ENCODE peak calls at places on chromosomes 5 and 9, in eight cellular contexts. W, B, G, O, I, X, H and F are unnamed samples.

GRCh38 chr9:38393128-38393809 is 767 bp downstream of the ALDH1B1 start:
- DNase-seq in H (no peak), O (no peak), W (no peak), X (no peak), I (peak), G (no peak), B (no peak), F (peak)

GRCh38 chr5:169164481-169164925 is 136.4 kb downstream of the SLIT3 start:
- DNase-seq in O (no peak), G (no peak), B (peak), X (peak), W (no peak), H (peak), I (no peak), F (no peak)

GRCh38 chr9:110015759-110016158 is 192.2 kb downstream of the C9orf152 start:
- DNase-seq in G (peak), O (peak), I (no peak), W (no peak), B (peak), X (peak), H (peak), F (no peak)

GRCh38 chr9:134830126-134830525 is 50.5 kb upstream of the FCN2 start:
- DNase-seq in X (no peak), G (no peak), B (no peak), H (no peak), O (no peak), W (no peak), I (no peak), F (no peak)

GRCh38 chr5:60805470-60805869 is 38.6 kb downstream of the ELOVL7 start:
- DNase-seq in X (no peak), B (peak), H (no peak), I (no peak), G (no peak), W (no peak), O (no peak), F (no peak)

GRCh38 chr5:128407956-128408355 is 130.1 kb downstream of the FBN2 start:
- DNase-seq in G (no peak), O (no peak), I (no peak), X (no peak), W (no peak), B (no peak), H (no peak), F (no peak)

GRCh38 chr5:155260798-155261197 is 247.2 kb downstream of the KIF4B start:
- DNase-seq in W (no peak), I (peak), X (no peak), G (no peak), O (peak), H (no peak), B (no peak), F (peak)

GRCh38 chr9:34550016-34550680 is 27.4 kb upstream of the ENHO start:
- DNase-seq in X (peak), B (no peak), G (no peak), W (no peak), H (no peak), O (no peak), I (no peak), F (no peak)

GRCh38 chr9:14271078-14271673 is 42.8 kb downstream of the NFIB start:
- DNase-seq in I (no peak), W (peak), H (peak), B (peak), G (peak), O (no peak), X (no peak), F (no peak)

GRCh38 chr5:38330207-38330606 is 71.8 kb downstream of the EGFLAM start:
- DNase-seq in B (no peak), H (peak), X (no peak), I (no peak), W (no peak), G (no peak), O (no peak), F (no peak)

GRCh38 chr5:174751154-174751990 is 27.0 kb downstream of the MSX2 start:
- DNase-seq in O (no peak), X (no peak), W (no peak), B (peak), I (no peak), G (no peak), H (peak), F (no peak)

GRCh38 chr5:37696190-37697021 is 143.4 kb downstream of the GDNF start:
- DNase-seq in I (no peak), X (peak), O (peak), B (peak), W (no peak), G (peak), H (peak), F (no peak)

GRCh38 chr9:114339130-114339908 is 9.7 kb downstream of the ORM2 start:
- DNase-seq in G (peak), I (peak), O (no peak), X (peak), W (peak), B (peak), H (no peak), F (peak)

GRCh38 chr9:94717656-94718225 is 8.8 kb upstream of the AOPEP start:
- DNase-seq in G (peak), X (no peak), I (no peak), B (peak), W (no peak), O (no peak), H (peak), F (no peak)

GRCh38 chr9:77807295-77807694 is 159.2 kb upstream of the GNA14 start:
- DNase-seq in H (peak), B (peak), X (no peak), I (no peak), O (no peak), W (no peak), G (peak), F (no peak)

GRCh38 chr5:143062379-143062778 is 292.2 kb downstream of the ARHGAP26 start:
- DNase-seq in X (no peak), I (no peak), G (no peak), B (no peak), O (no peak), W (no peak), H (no peak), F (no peak)

GRCh38 chr5:171269717-171270116 is 39.3 kb upstream of the TLX3 start:
- DNase-seq in H (peak), I (no peak), O (peak), G (peak), B (no peak), X (no peak), W (no peak), F (no peak)

GRCh38 chr5:58497956-58498942 is 7.0 kb downstream of the GAPT start:
- DNase-seq in X (peak), G (peak), W (peak), O (peak), B (peak), I (no peak), H (peak), F (no peak)

GRCh38 chr9:2570615-2571479 is 50.7 kb upstream of the VLDLR start:
- DNase-seq in G (peak), H (peak), W (peak), O (peak), X (no peak), B (peak), I (peak), F (peak)

GRCh38 chr5:56003179-56003578 is 8.4 kb upstream of the IL6ST start:
- DNase-seq in B (peak), W (no peak), O (peak), X (peak), G (peak), H (peak), I (no peak), F (no peak)

GRCh38 chr9:87156247-87156646 is 208.9 kb upstream of the GAS1 start:
- DNase-seq in I (no peak), B (no peak), W (no peak), X (no peak), H (no peak), O (no peak), G (no peak), F (no peak)

GRCh38 chr5:134248271-134248670 is 22.4 kb upstream of the PPP2CA start:
- DNase-seq in B (no peak), G (peak), X (no peak), W (no peak), H (no peak), O (no peak), I (no peak), F (no peak)

GRCh38 chr5:172558076-172558990 is 82.7 kb upstream of the NEURL1B start:
- DNase-seq in I (no peak), W (no peak), G (no peak), X (no peak), O (no peak), B (no peak), H (no peak), F (no peak)

GRCh38 chr9:75889977-75890540 is 414 bp upstream of the PCSK5 start:
- DNase-seq in O (no peak), H (peak), I (no peak), W (peak), G (peak), X (peak), B (peak), F (no peak)

GRCh38 chr9:134463293-134463692 is 137.0 kb downstream of the RXRA start:
- DNase-seq in O (no peak), I (no peak), G (no peak), W (no peak), B (no peak), H (no peak), X (no peak), F (no peak)

GRCh38 chr5:139644646-139645494 is 3.3 kb upstream of the CXXC5 start:
- DNase-seq in B (no peak), W (no peak), G (no peak), H (no peak), I (no peak), O (no peak), X (peak), F (no peak)

GRCh38 chr9:1013018-1013417 is 36.6 kb downstream of the DMRT3 start:
- DNase-seq in O (no peak), B (no peak), I (no peak), X (no peak), H (no peak), G (no peak), W (no peak), F (no peak)

GRCh38 chr5:177588413-177588909 is 3.5 kb upstream of the TMED9 start:
- DNase-seq in G (no peak), O (no peak), I (no peak), X (no peak), B (no peak), W (no peak), H (no peak), F (no peak)

GRCh38 chr9:6739218-6739617 is 18.6 kb upstream of the KDM4C start:
- DNase-seq in O (peak), I (no peak), H (no peak), X (no peak), G (peak), B (no peak), W (no peak), F (no peak)

GRCh38 chr9:95116002-95116819 is 201.3 kb downstream of the FANCC start:
- DNase-seq in H (no peak), I (no peak), G (no peak), W (no peak), X (no peak), B (no peak), O (no peak), F (no peak)

GRCh38 chr5:68891718-68892117 is 202.1 kb upstream of the SLC30A5 start:
- DNase-seq in X (no peak), G (no peak), B (no peak), H (no peak), W (no peak), I (peak), O (no peak), F (peak)

GRCh38 chr5:95983067-95983466 is 21.4 kb upstream of the ELL2 start:
- DNase-seq in W (no peak), I (no peak), X (no peak), H (no peak), O (no peak), G (no peak), B (no peak), F (no peak)

GRCh38 chr9:124268248-124268647 is 10.5 kb downstream of the NEK6 start:
- DNase-seq in O (no peak), W (no peak), X (peak), H (no peak), I (no peak), G (no peak), B (no peak), F (no peak)

GRCh38 chr9:124266139-124266825 is 8.5 kb downstream of the NEK6 start:
- DNase-seq in I (no peak), W (no peak), X (peak), O (no peak), B (no peak), G (peak), H (peak), F (no peak)

GRCh38 chr9:124266826-124267201 is 9.1 kb downstream of the NEK6 start:
- DNase-seq in G (no peak), O (no peak), X (no peak), I (no peak), B (no peak), H (no peak), W (no peak), F (no peak)

GRCh38 chr9:124269556-124269955 is 11.8 kb downstream of the NEK6 start:
- DNase-seq in B (no peak), H (no peak), O (no peak), G (no peak), I (no peak), X (no peak), W (no peak), F (no peak)

DNA sequence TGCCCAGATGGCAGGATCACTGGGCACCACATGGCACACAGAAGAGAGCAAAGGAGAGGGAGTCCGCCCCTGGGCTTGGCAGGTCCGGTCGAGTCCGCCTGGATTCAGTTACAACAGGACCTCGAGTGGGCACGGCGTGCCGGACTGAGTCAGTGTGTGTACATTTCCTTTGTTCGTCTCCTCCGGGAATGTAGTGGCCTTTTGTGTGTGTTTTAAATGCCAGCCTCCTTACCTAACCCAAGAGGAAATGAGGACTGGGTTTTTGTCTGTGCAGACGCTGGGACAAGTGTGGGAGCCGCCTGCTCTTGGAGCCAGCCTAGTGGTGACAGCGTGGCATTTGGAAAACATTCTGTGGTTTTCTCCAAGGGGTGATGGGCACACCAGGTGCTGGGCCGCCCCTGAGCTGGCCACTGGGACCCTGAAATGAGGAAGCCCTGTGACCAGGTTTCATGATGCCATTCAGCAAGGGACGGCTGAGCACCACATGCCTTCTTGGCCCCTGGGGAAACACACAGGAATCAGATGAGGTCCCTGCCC is 9.6 kb downstream of the NEK6 start:
- DNase-seq in X (peak), I (no peak), G (peak), B (peak), H (peak), W (no peak), O (no peak), F (no peak)
- TF ChIP-seq CTCF in X (no peak), I (no peak), G (no peak), B (no peak), H (no peak), W (no peak), O (no peak), F (no peak)

GRCh38 chr5:88683506-88684135 is 199.4 kb downstream of the MEF2C start:
- DNase-seq in O (no peak), B (no peak), X (no peak), G (no peak), H (peak), W (no peak), I (no peak), F (no peak)
- TF ChIP-seq CTCF in O (peak), B (no peak), X (no peak), G (no peak), H (peak), W (no peak), I (peak), F (peak)

GRCh38 chr9:68672625-68673024 is 32.4 kb upstream of the PIP5K1B start:
- DNase-seq in H (no peak), G (no peak), X (no peak), I (no peak), O (no peak), W (no peak), B (no peak), F (no peak)

GRCh38 chr9:68683433-68683832 is 21.6 kb upstream of the PIP5K1B start:
- DNase-seq in X (no peak), H (no peak), W (no peak), G (no peak), B (no peak), O (no peak), I (no peak), F (no peak)

DNA sequence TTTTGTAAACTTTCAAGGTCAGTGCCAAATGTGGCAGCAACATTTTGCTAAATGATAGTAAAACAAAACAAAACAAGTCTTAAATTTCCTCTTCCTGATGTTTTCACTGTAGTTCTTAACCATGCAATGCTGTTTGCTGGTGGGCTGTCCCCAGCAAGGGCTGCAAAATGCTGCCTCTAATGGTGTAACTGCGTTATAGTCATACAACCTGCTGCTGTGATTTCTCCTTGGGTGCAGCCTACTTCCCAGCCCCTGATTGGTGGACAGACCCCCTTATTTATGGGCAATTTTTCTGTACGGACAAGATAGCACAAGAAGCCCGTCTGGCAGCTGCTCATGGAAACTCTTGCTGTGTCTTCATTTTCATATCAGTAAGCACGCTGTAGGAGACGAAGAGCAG is 26.6 kb upstream of the PIP5K1B start:
- DNase-seq in X (no peak), W (no peak), G (peak), H (no peak), I (no peak), B (no peak), O (peak), F (no peak)
- TF ChIP-seq CTCF in X (peak), W (peak), G (no peak), H (no peak), I (peak), B (no peak), O (peak), F (no peak)

GRCh38 chr5:159032656-159033350 is 66.9 kb downstream of the EBF1 start:
- DNase-seq in O (no peak), B (no peak), G (no peak), H (no peak), I (no peak), X (no peak), W (no peak), F (no peak)

GRCh38 chr5:159034083-159034824 is 65.5 kb downstream of the EBF1 start:
- DNase-seq in B (no peak), W (no peak), I (peak), X (no peak), H (no peak), O (no peak), G (no peak), F (no peak)

GRCh38 chr5:159031915-159032314 is 67.8 kb downstream of the EBF1 start:
- DNase-seq in B (no peak), G (no peak), W (no peak), O (no peak), X (no peak), I (no peak), H (no peak), F (no peak)

GRCh38 chr5:159031513-159031912 is 68.2 kb downstream of the EBF1 start:
- DNase-seq in I (no peak), X (no peak), G (peak), W (no peak), H (peak), B (no peak), O (no peak), F (no peak)

GRCh38 chr5:159033351-159033657 is 66.4 kb downstream of the EBF1 start:
- DNase-seq in O (no peak), W (no peak), G (no peak), I (no peak), H (no peak), X (no peak), B (no peak), F (no peak)
- TF ChIP-seq CTCF in O (no peak), W (no peak), G (no peak), I (no peak), H (no peak), X (no peak), B (no peak), F (no peak)